ENCODE peak calls at places on chromosomes 6 and 20, in ten cellular contexts. One of them, this sample, is unnamed.
A peak's percentile ranks its signal among the peaks of the same experiment; 100 is the strongest.

GRCh38 chr20:59390437-59390836 is 90.0 kb downstream of the EDN3 start:
- DNase-seq in RPMI8226: no peak
- DNase-seq in GM13977: no peak
- DNase-seq in esophagus squamous epithelium: no peak
- DNase-seq in GM10248: no peak
- DNase-seq in NCI-H1694: no peak
- DNase-seq in RKO: no peak
- DNase-seq in epithelial cell of esophagus: no peak
- DNase-seq in kidney tubule cell: no peak
- DNase-seq in activated T-cell treated with anti-CD3 and anti-CD28 coated beads, Interleukin-2, amount 50 U/mL, for 1 hour: no peak
- DNase-seq in this sample: no peak

GRCh38 chr20:13286600-13286999 is 65.5 kb downstream of the ISM1 start:
- DNase-seq in esophagus squamous epithelium: no peak
- DNase-seq in NCI-H1694: peak; percentile 87
- DNase-seq in kidney tubule cell: no peak
- DNase-seq in GM13977: no peak
- DNase-seq in RPMI8226: no peak
- DNase-seq in activated T-cell treated with anti-CD3 and anti-CD28 coated beads, Interleukin-2, amount 50 U/mL, for 1 hour: no peak
- DNase-seq in GM10248: no peak
- DNase-seq in RKO: no peak
- DNase-seq in epithelial cell of esophagus: peak; percentile 97
- DNase-seq in this sample: no peak

GRCh38 chr6:166046232-166046631 is 121.4 kb downstream of the TBXT start:
- DNase-seq in NCI-H1694: no peak
- DNase-seq in epithelial cell of esophagus: peak; percentile 55
- DNase-seq in GM13977: no peak
- DNase-seq in RPMI8226: no peak
- DNase-seq in RKO: peak; percentile 58
- DNase-seq in esophagus squamous epithelium: no peak
- DNase-seq in GM10248: no peak
- DNase-seq in kidney tubule cell: peak; percentile 89
- DNase-seq in activated T-cell treated with anti-CD3 and anti-CD28 coated beads, Interleukin-2, amount 50 U/mL, for 1 hour: no peak
- DNase-seq in this sample: no peak

GRCh38 chr6:82362868-82363267 is 749 bp upstream of the TPBG start:
- DNase-seq in GM13977: no peak
- DNase-seq in GM10248: no peak
- DNase-seq in esophagus squamous epithelium: no peak
- DNase-seq in RKO: no peak
- DNase-seq in RPMI8226: no peak
- DNase-seq in kidney tubule cell: no peak
- DNase-seq in activated T-cell treated with anti-CD3 and anti-CD28 coated beads, Interleukin-2, amount 50 U/mL, for 1 hour: no peak
- DNase-seq in epithelial cell of esophagus: peak; percentile 55
- DNase-seq in NCI-H1694: no peak
- DNase-seq in this sample: no peak

GRCh38 chr6:157019733-157020132 is 242.6 kb downstream of the ARID1B start:
- DNase-seq in NCI-H1694: no peak
- DNase-seq in GM13977: peak; percentile 36
- DNase-seq in RKO: peak; percentile 29
- DNase-seq in RPMI8226: peak; percentile 41
- DNase-seq in kidney tubule cell: peak; percentile 40
- DNase-seq in epithelial cell of esophagus: no peak
- DNase-seq in esophagus squamous epithelium: no peak
- DNase-seq in activated T-cell treated with anti-CD3 and anti-CD28 coated beads, Interleukin-2, amount 50 U/mL, for 1 hour: no peak
- DNase-seq in GM10248: no peak
- DNase-seq in this sample: no peak

GRCh38 chr20:5844063-5844681 is 94.0 kb downstream of the SHLD1 start:
- DNase-seq in GM13977: peak; percentile 60
- DNase-seq in GM10248: peak; percentile 54
- DNase-seq in NCI-H1694: no peak
- DNase-seq in RKO: peak; percentile 61
- DNase-seq in kidney tubule cell: peak; percentile 48
- DNase-seq in activated T-cell treated with anti-CD3 and anti-CD28 coated beads, Interleukin-2, amount 50 U/mL, for 1 hour: peak; percentile 31
- DNase-seq in RPMI8226: no peak
- DNase-seq in epithelial cell of esophagus: peak; percentile 41
- DNase-seq in esophagus squamous epithelium: no peak
- DNase-seq in this sample: peak; percentile 91

GRCh38 chr6:133817460-133818047 is 71.4 kb upstream of the TCF21 start:
- DNase-seq in activated T-cell treated with anti-CD3 and anti-CD28 coated beads, Interleukin-2, amount 50 U/mL, for 1 hour: peak; percentile 38
- DNase-seq in kidney tubule cell: no peak
- DNase-seq in NCI-H1694: no peak
- DNase-seq in GM13977: peak; percentile 11
- DNase-seq in epithelial cell of esophagus: no peak
- DNase-seq in RKO: no peak
- DNase-seq in GM10248: peak; percentile 23
- DNase-seq in esophagus squamous epithelium: no peak
- DNase-seq in RPMI8226: peak; percentile 41
- DNase-seq in this sample: no peak

GRCh38 chr6:7640607-7641577 is 50.9 kb downstream of the SNRNP48 start:
- DNase-seq in RKO: peak; percentile 16
- DNase-seq in RPMI8226: no peak
- DNase-seq in kidney tubule cell: peak; percentile 90
- DNase-seq in activated T-cell treated with anti-CD3 and anti-CD28 coated beads, Interleukin-2, amount 50 U/mL, for 1 hour: no peak
- DNase-seq in esophagus squamous epithelium: no peak
- DNase-seq in epithelial cell of esophagus: peak; percentile 95
- DNase-seq in GM10248: no peak
- DNase-seq in GM13977: no peak
- DNase-seq in NCI-H1694: no peak
- DNase-seq in this sample: no peak

GRCh38 chr6:14517536-14518105 is 400.0 kb downstream of the CD83 start:
- DNase-seq in RPMI8226: no peak
- DNase-seq in GM10248: no peak
- DNase-seq in activated T-cell treated with anti-CD3 and anti-CD28 coated beads, Interleukin-2, amount 50 U/mL, for 1 hour: no peak
- DNase-seq in esophagus squamous epithelium: no peak
- DNase-seq in NCI-H1694: no peak
- DNase-seq in kidney tubule cell: peak; percentile 61
- DNase-seq in GM13977: no peak
- DNase-seq in epithelial cell of esophagus: no peak
- DNase-seq in RKO: no peak
- DNase-seq in this sample: no peak

GRCh38 chr6:44049163-44049988 is 77.9 kb downstream of the MRPL14 start:
- DNase-seq in GM13977: peak; percentile 58
- DNase-seq in activated T-cell treated with anti-CD3 and anti-CD28 coated beads, Interleukin-2, amount 50 U/mL, for 1 hour: no peak
- DNase-seq in NCI-H1694: no peak
- DNase-seq in epithelial cell of esophagus: peak; percentile 69
- DNase-seq in kidney tubule cell: no peak
- DNase-seq in RKO: no peak
- DNase-seq in RPMI8226: peak; percentile 82
- DNase-seq in esophagus squamous epithelium: no peak
- DNase-seq in GM10248: peak; percentile 53
- DNase-seq in this sample: no peak

This sample was measured in SHP77.